ENCODE peak calls at places on chromosomes 12 and 14, in six cellular contexts. One of them, this sample, is unnamed. For H3K36me3, the result is how much of the 10 kb centered on the place peaks cover.

GRCh38 chr14:103028161-103028767 is 29.1 kb downstream of the CDC42BPB start:
- DNase-seq in mucosa of descending colon: peak
- DNase-seq in endothelial cell of umbilical vein: no peak
- DNase-seq in BJ: no peak
- DNase-seq in colonic mucosa: peak
- DNase-seq in neural progenitor cell: no peak
- DNase-seq in this sample: no peak

GRCh38 chr12:10641735-10642500 is 28.5 kb upstream of the MAGOHB start:
- DNase-seq in colonic mucosa: peak
- DNase-seq in mucosa of descending colon: no peak
- DNase-seq in endothelial cell of umbilical vein: peak
- DNase-seq in neural progenitor cell: no peak
- DNase-seq in BJ: peak
- DNase-seq in this sample: peak

GRCh38 chr12:126156806-126157574 is 1091.8 kb downstream of the AACS start:
- DNase-seq in mucosa of descending colon: no peak
- DNase-seq in endothelial cell of umbilical vein: no peak
- DNase-seq in BJ: no peak
- DNase-seq in neural progenitor cell: peak
- DNase-seq in colonic mucosa: no peak
- DNase-seq in this sample: no peak

GRCh38 chr12:5170894-5171293 is 127.2 kb downstream of the KCNA5 start:
- DNase-seq in colonic mucosa: no peak
- DNase-seq in mucosa of descending colon: no peak
- DNase-seq in endothelial cell of umbilical vein: no peak
- DNase-seq in neural progenitor cell: no peak
- DNase-seq in BJ: no peak
- DNase-seq in this sample: no peak

GRCh38 chr12:43805857-43806736 is at the start of gene TWF1:
- DNase-seq in endothelial cell of umbilical vein: peak
- DNase-seq in colonic mucosa: peak
- DNase-seq in neural progenitor cell: peak
- DNase-seq in mucosa of descending colon: peak
- DNase-seq in BJ: no peak
- DNase-seq in this sample: no peak

GRCh38 chr12:43434614-43435013 is 117.4 kb downstream of the ADAMTS20 start:
- DNase-seq in BJ: no peak
- DNase-seq in colonic mucosa: no peak
- DNase-seq in mucosa of descending colon: no peak
- DNase-seq in neural progenitor cell: no peak
- DNase-seq in endothelial cell of umbilical vein: no peak
- DNase-seq in this sample: no peak

GRCh38 chr14:95527392-95528002 is 7.4 kb upstream of the GLRX5 start:
- DNase-seq in endothelial cell of umbilical vein: no peak
- DNase-seq in neural progenitor cell: peak
- DNase-seq in BJ: peak
- DNase-seq in mucosa of descending colon: no peak
- DNase-seq in colonic mucosa: peak
- DNase-seq in this sample: no peak

GRCh38 chr12:48716493-48717251 is at the start of gene CCNT1:
- DNase-seq in neural progenitor cell: peak
- DNase-seq in BJ: peak
- DNase-seq in colonic mucosa: peak
- DNase-seq in endothelial cell of umbilical vein: peak
- DNase-seq in mucosa of descending colon: peak
- DNase-seq in this sample: peak

GRCh38 chr12:124917135-124917840 is 2.8 kb upstream of the UBC start:
- DNase-seq in neural progenitor cell: peak
- DNase-seq in colonic mucosa: peak
- DNase-seq in mucosa of descending colon: peak
- DNase-seq in BJ: peak
- DNase-seq in endothelial cell of umbilical vein: peak
- DNase-seq in this sample: peak

GRCh38 chr14:72679591-72680151 is 214.2 kb downstream of the DPF3 start:
- DNase-seq in neural progenitor cell: peak
- DNase-seq in mucosa of descending colon: no peak
- DNase-seq in BJ: no peak
- DNase-seq in colonic mucosa: no peak
- DNase-seq in endothelial cell of umbilical vein: peak
- DNase-seq in this sample: no peak

GRCh38 chr14:75662966-75663365 is 1.9 kb downstream of the TTLL5 start:
- DNase-seq in mucosa of descending colon: no peak
- DNase-seq in endothelial cell of umbilical vein: peak
- DNase-seq in BJ: no peak
- DNase-seq in neural progenitor cell: no peak
- DNase-seq in colonic mucosa: no peak
- DNase-seq in this sample: no peak

GRCh38 chr14:100103261-100104005 is 38.2 kb downstream of the EVL start:
- DNase-seq in mucosa of descending colon: no peak
- DNase-seq in colonic mucosa: no peak
- DNase-seq in endothelial cell of umbilical vein: peak
- DNase-seq in BJ: no peak
- DNase-seq in neural progenitor cell: no peak
- DNase-seq in this sample: no peak

GRCh38 chr12:51951199-51951842 is at the start of gene ACVR1B:
- DNase-seq in neural progenitor cell: peak
- DNase-seq in BJ: no peak
- DNase-seq in endothelial cell of umbilical vein: peak
- DNase-seq in mucosa of descending colon: peak
- DNase-seq in colonic mucosa: peak
- DNase-seq in this sample: no peak

GRCh38 chr12:77494306-77494705 is 336.4 kb upstream of the NAV3 start:
- DNase-seq in endothelial cell of umbilical vein: no peak
- DNase-seq in BJ: no peak
- DNase-seq in neural progenitor cell: no peak
- DNase-seq in mucosa of descending colon: no peak
- DNase-seq in colonic mucosa: no peak
- DNase-seq in this sample: no peak

DNA sequence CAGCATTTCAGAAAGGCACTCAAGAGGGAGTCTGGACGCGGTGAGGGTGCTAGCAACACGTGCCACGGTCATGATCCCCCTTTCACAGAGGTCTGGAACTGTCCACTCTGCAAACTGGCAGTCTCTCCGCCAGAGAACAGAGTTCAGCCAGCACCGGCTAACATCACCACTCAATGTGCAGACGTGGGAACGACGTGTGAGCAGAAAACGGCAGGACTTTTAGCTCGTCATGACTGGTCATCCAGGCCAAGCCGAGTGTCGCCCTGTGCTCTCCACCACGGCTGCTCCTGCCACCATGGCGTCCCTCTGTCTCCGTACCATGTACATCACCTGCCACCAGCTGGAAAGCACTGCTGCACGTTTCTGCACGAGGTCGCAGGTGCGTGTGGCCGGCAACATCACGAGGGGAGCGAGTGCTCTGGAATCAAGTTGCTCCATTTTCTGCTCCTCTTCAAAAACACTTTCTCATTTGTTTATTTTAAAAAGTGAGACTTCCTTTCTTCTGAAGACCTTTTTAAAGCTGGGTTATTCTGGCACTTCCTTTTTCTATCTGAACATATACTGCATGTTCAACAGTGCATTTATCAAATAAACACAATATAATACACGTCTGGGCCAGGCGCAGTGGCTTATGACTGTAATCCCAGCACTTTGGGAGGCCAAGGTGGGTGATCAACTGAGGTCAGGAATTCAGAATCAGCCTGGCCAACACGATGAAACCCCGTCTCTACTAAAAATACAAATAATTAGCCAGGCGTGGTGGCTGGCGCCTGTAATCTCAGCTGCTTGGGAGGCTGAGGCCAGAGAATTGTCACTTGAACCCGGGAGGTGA is 28.0 kb downstream of the SLC15A4 start:
- DNase-seq in mucosa of descending colon: no peak
- DNase-seq in endothelial cell of umbilical vein: peak
- DNase-seq in colonic mucosa: no peak
- DNase-seq in neural progenitor cell: no peak
- DNase-seq in BJ: no peak
- DNase-seq in this sample: no peak
- H3K36me3 ChIP-seq in mucosa of descending colon: under half
- H3K36me3 ChIP-seq in endothelial cell of umbilical vein: under half
- H3K36me3 ChIP-seq in colonic mucosa: under half
- H3K36me3 ChIP-seq in neural progenitor cell: under half
- H3K36me3 ChIP-seq in BJ: under half
- H3K36me3 ChIP-seq in this sample: under half

GRCh38 chr14:32998433-32998832 is 59.8 kb downstream of the NPAS3 start:
- DNase-seq in colonic mucosa: no peak
- DNase-seq in BJ: no peak
- DNase-seq in neural progenitor cell: peak
- DNase-seq in mucosa of descending colon: no peak
- DNase-seq in endothelial cell of umbilical vein: peak
- DNase-seq in this sample: no peak
- TF ChIP-seq CTCF in colonic mucosa: peak
- TF ChIP-seq CTCF in BJ: peak
- TF ChIP-seq CTCF in neural progenitor cell: peak
- TF ChIP-seq CTCF in mucosa of descending colon: no peak
- TF ChIP-seq CTCF in endothelial cell of umbilical vein: peak
- TF ChIP-seq CTCF in this sample: peak

DNA sequence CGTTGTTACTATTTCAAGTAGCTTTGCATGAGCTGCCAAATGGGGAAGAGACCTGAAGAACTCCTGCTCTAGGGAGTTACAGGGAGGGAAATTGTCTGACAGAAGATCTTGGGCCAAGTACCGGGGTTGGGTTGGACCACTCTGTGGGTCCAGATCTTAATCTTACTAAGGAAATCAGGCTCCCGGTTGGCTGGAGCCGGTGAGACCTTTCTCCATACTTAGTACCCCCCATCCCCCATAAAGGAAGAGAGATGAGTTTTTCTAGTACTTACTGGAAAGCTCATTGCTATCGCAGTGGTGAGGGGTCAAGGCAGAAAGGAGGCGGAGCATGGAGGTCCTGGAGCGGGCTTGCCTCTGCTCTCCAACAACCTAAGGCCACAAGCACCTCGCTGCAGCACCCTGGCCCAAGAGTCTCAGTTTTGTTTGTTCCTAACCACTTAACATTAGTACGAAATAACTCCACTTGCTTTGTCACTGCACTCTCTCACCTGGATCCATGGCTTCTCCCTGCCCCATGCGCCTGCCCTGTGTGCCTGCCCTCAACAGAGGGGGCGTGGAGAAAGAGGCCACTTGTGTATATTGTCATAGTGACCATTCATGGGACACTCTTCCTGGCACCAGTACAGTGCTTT is 6.8 kb upstream of the UNC119B start:
- DNase-seq in colonic mucosa: no peak
- DNase-seq in endothelial cell of umbilical vein: no peak
- DNase-seq in mucosa of descending colon: no peak
- DNase-seq in neural progenitor cell: no peak
- DNase-seq in BJ: no peak
- DNase-seq in this sample: no peak
- H3K36me3 ChIP-seq in colonic mucosa: under half
- H3K36me3 ChIP-seq in endothelial cell of umbilical vein: under half
- H3K36me3 ChIP-seq in mucosa of descending colon: under half
- H3K36me3 ChIP-seq in neural progenitor cell: under half
- H3K36me3 ChIP-seq in BJ: under half
- H3K36me3 ChIP-seq in this sample: under half

DNA sequence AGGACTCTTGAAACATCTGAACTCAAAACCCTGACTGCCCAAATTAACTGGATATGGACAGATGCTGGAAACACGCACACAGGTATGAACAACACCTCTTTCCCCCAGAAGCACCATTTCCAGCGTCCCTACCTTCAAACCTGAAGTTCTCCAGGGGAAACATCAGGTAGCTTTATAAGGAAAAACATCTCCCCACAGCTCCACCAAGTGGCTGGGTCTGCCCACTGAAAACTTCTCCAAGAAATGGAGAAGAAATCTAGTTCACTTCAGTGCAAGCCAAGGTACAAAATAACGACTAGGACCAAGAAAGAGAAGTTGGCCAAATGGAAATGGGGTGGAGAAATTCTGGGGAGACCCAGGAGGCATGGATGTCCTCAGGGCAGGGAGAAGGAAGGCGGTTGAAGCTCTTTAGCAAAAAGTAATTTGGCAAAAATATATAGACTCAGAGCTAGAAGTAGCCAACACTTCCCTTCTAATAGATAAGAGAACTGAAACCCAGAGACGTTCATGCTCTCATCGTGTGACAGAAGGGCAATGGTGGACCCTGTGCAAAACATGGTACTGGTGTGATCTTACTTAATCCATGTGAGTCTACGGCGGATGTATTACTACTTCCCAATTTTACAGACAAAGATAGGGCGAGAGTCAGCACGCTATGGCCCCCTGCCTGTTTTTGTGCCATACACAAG is 10.5 kb upstream of the NUAK1 start:
- DNase-seq in mucosa of descending colon: peak
- DNase-seq in colonic mucosa: peak
- DNase-seq in BJ: no peak
- DNase-seq in endothelial cell of umbilical vein: peak
- DNase-seq in neural progenitor cell: peak
- DNase-seq in this sample: no peak
- TF ChIP-seq CTCF in mucosa of descending colon: no peak
- TF ChIP-seq CTCF in colonic mucosa: peak
- TF ChIP-seq CTCF in BJ: peak
- TF ChIP-seq CTCF in endothelial cell of umbilical vein: peak
- TF ChIP-seq CTCF in neural progenitor cell: peak
- TF ChIP-seq CTCF in this sample: peak

DNA sequence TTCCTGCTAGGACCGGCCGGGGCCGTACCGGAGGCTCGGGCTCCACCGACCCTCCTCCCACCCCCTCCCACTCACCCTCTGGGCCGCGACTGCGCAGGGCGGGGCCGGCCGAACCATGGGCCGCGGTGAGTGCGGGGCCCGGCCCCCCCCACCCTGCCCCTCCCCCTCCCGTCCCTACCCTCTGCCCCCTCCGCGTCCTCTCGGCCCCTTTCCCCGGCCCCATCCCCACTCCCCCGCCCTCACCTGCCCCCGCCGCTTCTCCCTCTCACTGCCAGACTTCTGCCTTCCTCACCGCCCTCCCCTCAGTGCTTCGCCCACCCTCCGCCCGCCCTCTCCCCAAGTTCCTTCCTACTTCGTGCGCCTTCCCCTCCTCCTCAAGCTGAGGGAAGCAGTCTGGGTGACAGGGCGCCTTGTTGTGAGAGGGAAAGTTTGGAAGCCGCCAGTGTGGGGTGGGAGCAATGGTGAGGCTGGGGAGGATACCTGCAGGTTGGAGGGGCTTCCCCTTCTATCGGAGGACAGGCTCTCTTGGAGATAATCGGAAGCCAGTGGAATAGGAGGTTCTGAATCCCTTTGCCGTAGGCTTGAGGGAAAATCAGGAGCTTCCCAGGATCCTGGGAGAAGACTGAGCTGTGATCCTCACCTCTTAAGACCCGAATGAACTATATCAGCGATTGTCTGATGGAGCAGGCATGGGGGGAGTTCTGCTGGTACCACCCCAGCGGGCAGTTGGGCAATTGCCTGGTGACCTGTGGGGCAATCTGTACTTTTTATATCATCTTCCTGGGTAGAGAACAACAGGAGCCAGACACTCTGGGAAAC is 472 bp downstream of the MBD6 start:
- DNase-seq in neural progenitor cell: no peak
- DNase-seq in mucosa of descending colon: peak
- DNase-seq in colonic mucosa: peak
- DNase-seq in endothelial cell of umbilical vein: peak
- DNase-seq in BJ: no peak
- DNase-seq in this sample: no peak
- H3K36me3 ChIP-seq in neural progenitor cell: under half
- H3K36me3 ChIP-seq in mucosa of descending colon: under half
- H3K36me3 ChIP-seq in colonic mucosa: under half
- H3K36me3 ChIP-seq in endothelial cell of umbilical vein: under half
- H3K36me3 ChIP-seq in BJ: under half
- H3K36me3 ChIP-seq in this sample: under half

GRCh38 chr12:30301291-30301690 is 394.4 kb downstream of the IPO8 start:
- DNase-seq in BJ: no peak
- DNase-seq in colonic mucosa: no peak
- DNase-seq in mucosa of descending colon: no peak
- DNase-seq in neural progenitor cell: no peak
- DNase-seq in endothelial cell of umbilical vein: no peak
- DNase-seq in this sample: no peak

GRCh38 chr12:30308010-30308717 is 387.5 kb downstream of the IPO8 start:
- DNase-seq in BJ: no peak
- DNase-seq in mucosa of descending colon: no peak
- DNase-seq in neural progenitor cell: no peak
- DNase-seq in endothelial cell of umbilical vein: no peak
- DNase-seq in colonic mucosa: no peak
- DNase-seq in this sample: no peak

GRCh38 chr12:30304528-30304927 is 391.1 kb downstream of the IPO8 start:
- DNase-seq in neural progenitor cell: no peak
- DNase-seq in mucosa of descending colon: no peak
- DNase-seq in BJ: no peak
- DNase-seq in colonic mucosa: no peak
- DNase-seq in endothelial cell of umbilical vein: no peak
- DNase-seq in this sample: no peak
- TF ChIP-seq CTCF in neural progenitor cell: no peak
- TF ChIP-seq CTCF in mucosa of descending colon: no peak
- TF ChIP-seq CTCF in BJ: no peak
- TF ChIP-seq CTCF in colonic mucosa: no peak
- TF ChIP-seq CTCF in endothelial cell of umbilical vein: no peak
- TF ChIP-seq CTCF in this sample: no peak